ENCODE peak calls at places on chromosomes 1 and 21, in nine cellular contexts. V is endodermal cell, Q is endothelial cell, J is GM23338, D is BE2C, W is lower leg skin, F is transverse colon, K is GM20000, O is cardiac fibroblast. N is an unnamed sample.

GRCh38 chr1:174964261-174964984 is 35.3 kb upstream of the CACYBP start:
- DNase-seq in V (no peak), Q (no peak), J (no peak), D (no peak), W (peak), F (no peak), K (no peak), O (peak), N (no peak)

GRCh38 chr1:115215110-115215509 is 122.9 kb downstream of the NGF start:
- DNase-seq in V (no peak), Q (no peak), J (no peak), D (no peak), W (no peak), F (no peak), K (no peak), O (no peak), N (no peak)

GRCh38 chr1:63730211-63730610 is 43.6 kb upstream of the ROR1 start:
- DNase-seq in V (peak), Q (no peak), J (peak), D (peak), W (no peak), F (no peak), K (no peak), O (peak), N (no peak)

GRCh38 chr1:226002667-226003501 is 3.7 kb upstream of the SDE2 start:
- DNase-seq in V (peak), Q (peak), J (peak), D (peak), W (peak), F (peak), K (no peak), O (peak), N (peak)

GRCh38 chr1:109837852-109838570 is 72.6 kb upstream of the CSF1 start:
- DNase-seq in V (peak), Q (no peak), J (no peak), D (no peak), W (no peak), F (no peak), K (no peak), O (no peak), N (no peak)

GRCh38 chr1:23118407-23118806 is 50.2 kb downstream of the LUZP1 start:
- DNase-seq in V (no peak), Q (no peak), J (no peak), D (no peak), W (no peak), F (no peak), K (no peak), O (no peak), N (no peak)

GRCh38 chr1:160204526-160205241 is 500 bp upstream of the PEA15 start:
- DNase-seq in V (no peak), Q (no peak), J (no peak), D (no peak), W (no peak), F (peak), K (peak), O (no peak), N (no peak)

GRCh38 chr21:45538381-45539045 is 3.7 kb downstream of the SLC19A1 start:
- DNase-seq in V (peak), Q (no peak), J (no peak), D (peak), W (no peak), F (peak), K (no peak), O (no peak), N (no peak)

GRCh38 chr1:153478692-153479618 is 18.5 kb upstream of the S100A7 start:
- DNase-seq in V (no peak), Q (no peak), J (no peak), D (no peak), W (no peak), F (no peak), K (no peak), O (no peak), N (no peak)

GRCh38 chr1:67191668-67192520 is 25.6 kb downstream of the IL23R start:
- DNase-seq in V (no peak), Q (no peak), J (no peak), D (no peak), W (no peak), F (no peak), K (no peak), O (peak), N (no peak)

GRCh38 chr1:162561616-162562451 is at the start of gene UAP1:
- DNase-seq in V (no peak), Q (no peak), J (peak), D (no peak), W (no peak), F (no peak), K (peak), O (peak), N (no peak)

GRCh38 chr1:230796626-230797025 is 49.4 kb downstream of the CAPN9 start:
- DNase-seq in V (peak), Q (no peak), J (no peak), D (no peak), W (no peak), F (no peak), K (no peak), O (no peak), N (no peak)

GRCh38 chr1:37931148-37931492 is 15.7 kb downstream of the INPP5B start:
- DNase-seq in V (no peak), Q (no peak), J (peak), D (no peak), W (no peak), F (peak), K (peak), O (no peak), N (no peak)

GRCh38 chr1:94852758-94853157 is 32.6 kb downstream of the SLC44A3 start:
- DNase-seq in V (no peak), Q (no peak), J (no peak), D (no peak), W (no peak), F (no peak), K (no peak), O (peak), N (no peak)

GRCh38 chr1:93579891-93580290 is 101.7 kb downstream of the BCAR3 start:
- DNase-seq in V (peak), Q (no peak), J (no peak), D (no peak), W (peak), F (peak), K (no peak), O (peak), N (no peak)

GRCh38 chr1:65041014-65041413 is 74.7 kb upstream of the JAK1 start:
- DNase-seq in V (no peak), Q (no peak), J (no peak), D (no peak), W (no peak), F (no peak), K (no peak), O (no peak), N (no peak)

GRCh38 chr1:203702130-203702577 is 62.8 kb upstream of the LAX1 start:
- DNase-seq in V (peak), Q (peak), J (peak), D (peak), W (peak), F (peak), K (peak), O (peak), N (peak)

GRCh38 chr1:8540971-8541370 is 223.1 kb downstream of the SLC45A1 start:
- DNase-seq in V (no peak), Q (no peak), J (no peak), D (no peak), W (no peak), F (no peak), K (no peak), O (no peak), N (no peak)

GRCh38 chr1:223731076-223731770 is 18.9 kb downstream of the CAPN2 start:
- DNase-seq in V (no peak), Q (no peak), J (no peak), D (peak), W (no peak), F (peak), K (no peak), O (peak), N (no peak)

GRCh38 chr1:198878566-198878965 is 239.7 kb downstream of the PTPRC start:
- DNase-seq in V (no peak), Q (no peak), J (no peak), D (no peak), W (no peak), F (no peak), K (no peak), O (no peak), N (no peak)

GRCh38 chr1:205170532-205171269 is 40.8 kb downstream of the DSTYK start:
- DNase-seq in V (no peak), Q (no peak), J (no peak), D (no peak), W (no peak), F (no peak), K (no peak), O (no peak), N (no peak)

GRCh38 chr21:28018741-28019669 is 973.7 kb downstream of the LTN1 start:
- DNase-seq in V (peak), Q (no peak), J (peak), D (peak), W (no peak), F (no peak), K (peak), O (peak), N (no peak)
- TF ChIP-seq CTCF in V (peak), Q (no peak), J (peak), D (peak), W (no peak), F (no peak), K (no peak), O (peak), N (no peak)

DNA sequence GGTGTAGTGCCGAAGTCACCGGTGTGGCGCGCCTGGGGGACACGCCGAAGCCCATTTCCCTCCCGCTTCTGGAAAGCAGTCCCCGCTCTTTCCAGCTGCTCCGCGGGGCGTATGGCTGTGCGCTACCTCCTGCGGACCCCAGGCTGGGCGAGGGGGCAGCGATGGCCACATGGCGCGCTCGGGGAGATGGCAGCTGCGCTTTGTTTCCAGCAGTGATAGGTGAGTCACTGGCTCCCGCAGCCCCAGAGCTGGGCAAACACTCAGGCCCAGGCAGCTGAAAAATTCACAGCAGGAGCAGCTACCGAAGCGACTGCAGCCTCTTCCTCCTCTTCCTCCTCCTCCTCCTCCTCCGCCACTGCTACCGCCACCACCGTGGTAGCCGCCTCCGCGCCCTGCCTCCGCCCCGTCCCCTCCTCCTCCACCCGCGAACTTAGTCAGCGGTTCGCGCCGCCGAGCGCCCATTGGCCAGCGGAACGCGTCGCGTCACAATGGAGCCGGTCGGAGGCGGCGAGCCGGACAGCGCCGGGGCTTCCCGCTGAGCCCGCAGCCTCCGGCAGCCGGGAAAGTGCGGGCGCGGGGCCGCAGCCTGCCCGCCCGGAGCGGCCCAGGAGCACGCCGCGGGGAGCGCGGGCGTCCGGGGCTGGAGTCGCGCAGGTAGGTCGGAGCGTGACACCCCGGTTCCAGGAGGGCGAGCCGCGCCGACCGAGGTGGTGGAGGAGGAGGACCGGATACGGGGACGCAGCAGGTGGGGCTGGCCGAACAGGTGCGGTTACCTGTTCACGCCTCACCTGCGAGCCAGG is at the start of gene LRRC8B:
- DNase-seq in V (peak), Q (peak), J (peak), D (peak), W (peak), F (peak), K (peak), O (peak), N (peak)
- TF ChIP-seq CTCF in V (no peak), Q (no peak), J (no peak), D (no peak), W (no peak), F (no peak), K (no peak), O (no peak), N (no peak)

GRCh38 chr1:6447818-6448748 is 17.9 kb downstream of the TNFRSF25 start:
- DNase-seq in V (peak), Q (no peak), J (peak), D (no peak), W (no peak), F (peak), K (no peak), O (no peak), N (peak)
- TF ChIP-seq CTCF in V (peak), Q (peak), J (peak), D (no peak), W (no peak), F (peak), K (no peak), O (no peak), N (no peak)

GRCh38 chr1:1574721-1575537 is at the start of gene SSU72:
- DNase-seq in V (peak), Q (peak), J (peak), D (peak), W (peak), F (peak), K (peak), O (peak), N (peak)

GRCh38 chr1:1577367-1578011 is 2.8 kb upstream of the SSU72 start:
- DNase-seq in V (no peak), Q (no peak), J (no peak), D (no peak), W (no peak), F (peak), K (no peak), O (no peak), N (peak)

GRCh38 chr1:1569341-1569740 is 5.3 kb downstream of the SSU72 start:
- DNase-seq in V (no peak), Q (no peak), J (no peak), D (no peak), W (no peak), F (no peak), K (no peak), O (no peak), N (no peak)

GRCh38 chr1:1578371-1578940 is 3.8 kb upstream of the SSU72 start:
- DNase-seq in V (no peak), Q (no peak), J (no peak), D (no peak), W (no peak), F (no peak), K (no peak), O (no peak), N (no peak)

DNA sequence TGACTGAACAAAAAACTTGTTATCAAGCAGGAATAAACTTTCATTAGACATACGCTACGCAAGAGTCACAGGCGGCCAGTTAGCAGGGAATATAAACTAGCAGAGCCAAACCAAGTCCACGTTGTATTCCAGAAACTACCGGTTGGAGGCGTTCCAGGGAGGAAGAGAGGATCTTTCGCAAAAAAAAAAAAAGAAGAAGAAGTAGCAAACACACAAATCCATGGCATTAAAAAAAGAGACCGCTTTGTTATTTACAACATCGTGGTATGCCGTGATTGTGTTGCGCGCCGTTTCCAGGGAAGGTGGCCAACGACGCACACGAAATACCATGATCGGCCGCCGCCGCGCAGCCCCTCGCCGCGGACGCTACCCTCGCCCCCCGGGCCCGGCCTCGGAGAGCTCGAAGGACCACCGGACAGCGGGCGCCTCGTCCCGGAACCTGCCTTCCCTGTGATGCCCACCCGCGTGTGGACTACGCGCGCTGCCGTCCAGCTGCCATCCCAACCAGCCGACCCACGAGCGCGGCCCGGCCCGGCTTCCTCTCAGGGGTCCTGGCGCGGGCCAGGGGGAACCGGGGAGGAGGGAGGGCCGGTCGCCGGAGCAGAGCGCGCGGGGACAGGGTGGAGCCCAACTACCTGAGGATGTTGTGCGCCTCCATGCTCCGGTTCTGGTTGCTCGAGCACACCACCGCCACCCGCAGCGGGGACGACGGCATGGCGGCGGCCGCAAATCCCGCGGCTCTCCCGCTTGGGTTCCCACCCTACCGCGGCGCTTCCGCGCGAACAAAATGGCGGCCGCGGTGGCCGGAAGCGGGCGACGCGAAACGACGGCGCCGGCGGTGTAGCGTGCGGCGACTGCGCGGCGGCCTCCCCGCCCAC is 581 bp downstream of the SSU72 start:
- DNase-seq in V (peak), Q (peak), J (peak), D (peak), W (peak), F (peak), K (peak), O (peak), N (peak)
- TF ChIP-seq CTCF in V (peak), Q (peak), J (peak), D (peak), W (no peak), F (no peak), K (no peak), O (peak), N (peak)

GRCh38 chr21:32578107-32578691 is 7.1 kb downstream of the TCP10L start:
- DNase-seq in V (peak), Q (peak), J (peak), D (peak), W (no peak), F (peak), K (no peak), O (peak), N (peak)
- TF ChIP-seq CTCF in V (peak), Q (no peak), J (peak), D (peak), W (no peak), F (no peak), K (peak), O (peak), N (peak)

GRCh38 chr1:158654079-158654478 is 32.4 kb downstream of the SPTA1 start:
- DNase-seq in V (no peak), Q (no peak), J (no peak), D (no peak), W (no peak), F (no peak), K (no peak), O (no peak), N (no peak)

GRCh38 chr1:158646465-158646864 is 40.0 kb downstream of the SPTA1 start:
- DNase-seq in V (no peak), Q (no peak), J (no peak), D (no peak), W (no peak), F (no peak), K (no peak), O (no peak), N (no peak)

GRCh38 chr1:158652721-158653334 is 33.7 kb downstream of the SPTA1 start:
- DNase-seq in V (no peak), Q (no peak), J (no peak), D (no peak), W (no peak), F (no peak), K (no peak), O (no peak), N (no peak)

GRCh38 chr1:158644479-158644878 is 39.4 kb downstream of the OR10Z1 start:
- DNase-seq in V (no peak), Q (no peak), J (no peak), D (no peak), W (no peak), F (no peak), K (no peak), O (no peak), N (no peak)

GRCh38 chr1:158649052-158649451 is 37.5 kb downstream of the SPTA1 start:
- DNase-seq in V (no peak), Q (no peak), J (peak), D (no peak), W (no peak), F (no peak), K (no peak), O (no peak), N (no peak)
- TF ChIP-seq CTCF in V (peak), Q (no peak), J (peak), D (no peak), W (no peak), F (no peak), K (no peak), O (no peak), N (no peak)

GRCh38 chr1:147151244-147151643 is 21.0 kb downstream of the PRKAB2 start:
- DNase-seq in V (no peak), Q (no peak), J (no peak), D (no peak), W (no peak), F (no peak), K (no peak), O (no peak), N (no peak)

GRCh38 chr1:147152772-147153171 is 19.5 kb downstream of the PRKAB2 start:
- DNase-seq in V (no peak), Q (no peak), J (no peak), D (no peak), W (no peak), F (no peak), K (no peak), O (no peak), N (no peak)

GRCh38 chr1:147162093-147162492 is 10.2 kb downstream of the PRKAB2 start:
- DNase-seq in V (no peak), Q (no peak), J (no peak), D (no peak), W (no peak), F (no peak), K (no peak), O (no peak), N (no peak)

DNA sequence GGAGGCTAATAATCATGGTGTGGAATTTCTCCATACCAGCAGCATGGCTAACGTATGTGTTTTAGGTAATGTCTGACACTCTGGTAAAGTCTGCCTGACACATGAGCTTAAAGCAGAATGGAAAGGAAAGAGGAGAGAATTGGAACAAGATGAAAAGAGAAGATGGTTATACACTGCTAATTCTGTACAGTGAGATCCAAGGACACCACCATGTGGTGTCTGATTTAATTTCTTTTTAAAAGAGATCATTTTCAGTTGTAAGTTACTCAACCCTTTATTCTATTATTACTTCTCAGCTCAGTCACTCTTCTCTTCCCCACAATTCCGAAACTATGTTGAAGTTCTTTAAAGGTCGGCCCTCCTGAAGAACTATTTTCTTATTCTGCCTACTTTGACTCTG is 15.6 kb downstream of the PRKAB2 start:
- DNase-seq in V (no peak), Q (no peak), J (no peak), D (no peak), W (no peak), F (no peak), K (no peak), O (no peak), N (no peak)
- TF ChIP-seq CTCF in V (no peak), Q (no peak), J (no peak), D (no peak), W (no peak), F (no peak), K (no peak), O (no peak), N (no peak)

N was measured in nephron progenitor cell.